ENCODE peak calls at places on chromosome 18, in eight cellular contexts. M is activated CD8-positive, alpha-beta T cell treated with anti-CD3 and anti-CD28 coated beads for 36 hours; S is T-helper 17 cell; W is activated naive CD8-positive, alpha-beta T cell treated with anti-CD3 and anti-CD28 coated beads, Interleukin-2, amount 50 U/mL, for 24 hours; K is naive thymus-derived CD8-positive, alpha-beta T cell; A is pancreas; E is GM12878; D is naive B cell. P is an unnamed sample.

GRCh38 chr18:56982756-56983155 is 164.1 kb upstream of the BOD1L2 start:
- ATAC-seq in M (no peak), S (no peak), W (no peak), K (no peak), A (peak), E (no peak), D (peak), P (no peak)

GRCh38 chr18:80200171-80200931 is 47.0 kb downstream of the PARD6G start:
- ATAC-seq in M (no peak), S (no peak), W (no peak), K (no peak), A (no peak), E (no peak), D (no peak), P (no peak)

GRCh38 chr18:48036191-48036590 is 105.7 kb upstream of the SMAD2 start:
- ATAC-seq in M (no peak), S (no peak), W (no peak), K (no peak), A (no peak), E (no peak), D (no peak), P (no peak)

GRCh38 chr18:33558529-33558928 is 19.5 kb upstream of the ASXL3 start:
- ATAC-seq in M (no peak), S (no peak), W (no peak), K (no peak), A (no peak), E (no peak), D (no peak), P (no peak)

GRCh38 chr18:75265255-75265654 is 54.7 kb downstream of the TSHZ1 start:
- ATAC-seq in M (no peak), S (no peak), W (no peak), K (no peak), A (no peak), E (no peak), D (no peak), P (no peak)

GRCh38 chr18:46431522-46432171 is 225.4 kb downstream of the LOXHD1 start:
- ATAC-seq in M (no peak), S (no peak), W (no peak), K (no peak), A (no peak), E (no peak), D (no peak), P (no peak)

GRCh38 chr18:69755856-69756496 is 191.7 kb downstream of the CD226 start:
- ATAC-seq in M (no peak), S (peak), W (no peak), K (peak), A (no peak), E (no peak), D (no peak), P (no peak)

GRCh38 chr18:54127759-54128378 is 96.6 kb downstream of the MBD2 start:
- ATAC-seq in M (no peak), S (no peak), W (no peak), K (no peak), A (peak), E (peak), D (no peak), P (peak)

GRCh38 chr18:26584745-26585144 is 36.4 kb upstream of the KCTD1 start:
- ATAC-seq in M (no peak), S (no peak), W (no peak), K (no peak), A (no peak), E (no peak), D (no peak), P (no peak)

GRCh38 chr18:58290059-58290747 is 246.2 kb downstream of the NEDD4L start:
- ATAC-seq in M (no peak), S (no peak), W (no peak), K (no peak), A (no peak), E (no peak), D (no peak), P (no peak)

GRCh38 chr18:23745366-23745765 is 56.1 kb downstream of the LAMA3 start:
- ATAC-seq in M (no peak), S (no peak), W (no peak), K (no peak), A (no peak), E (no peak), D (no peak), P (no peak)

GRCh38 chr18:29157057-29157780 is 980.3 kb upstream of the CDH2 start:
- ATAC-seq in M (no peak), S (no peak), W (no peak), K (no peak), A (no peak), E (no peak), D (no peak), P (no peak)

GRCh38 chr18:13614701-13615288 is 111.6 kb downstream of the FAM210A start:
- ATAC-seq in M (peak), S (peak), W (no peak), K (peak), A (no peak), E (peak), D (no peak), P (no peak)

GRCh38 chr18:1778496-1779178 is 792.7 kb downstream of the METTL4 start:
- ATAC-seq in M (no peak), S (no peak), W (no peak), K (no peak), A (no peak), E (no peak), D (no peak), P (no peak)

GRCh38 chr18:6775237-6775636 is 45.7 kb downstream of the ARHGAP28 start:
- ATAC-seq in M (no peak), S (no peak), W (no peak), K (no peak), A (no peak), E (no peak), D (no peak), P (no peak)

GRCh38 chr18:80006726-80007125 is 18.4 kb upstream of the TXNL4A start:
- ATAC-seq in M (no peak), S (no peak), W (no peak), K (no peak), A (no peak), E (no peak), D (no peak), P (no peak)

GRCh38 chr18:55478301-55478660 is 109.7 kb downstream of the TCF4 start:
- ATAC-seq in M (no peak), S (no peak), W (no peak), K (no peak), A (no peak), E (no peak), D (no peak), P (no peak)

GRCh38 chr18:23652232-23652631 is 10.5 kb downstream of the ANKRD29 start:
- ATAC-seq in M (no peak), S (no peak), W (no peak), K (no peak), A (no peak), E (no peak), D (no peak), P (no peak)

GRCh38 chr18:47168913-47169312 is 7.3 kb downstream of the IER3IP1 start:
- ATAC-seq in M (no peak), S (no peak), W (no peak), K (peak), A (no peak), E (peak), D (no peak), P (no peak)

GRCh38 chr18:34329840-34330239 is 105.1 kb upstream of the NOL4 start:
- ATAC-seq in M (no peak), S (no peak), W (no peak), K (no peak), A (no peak), E (no peak), D (no peak), P (no peak)

GRCh38 chr18:59607471-59607870 is 89.8 kb downstream of the CCBE1 start:
- ATAC-seq in M (no peak), S (no peak), W (no peak), K (no peak), A (no peak), E (no peak), D (no peak), P (no peak)

GRCh38 chr18:70418551-70419311 is 129.9 kb downstream of the SOCS6 start:
- ATAC-seq in M (peak), S (no peak), W (peak), K (no peak), A (no peak), E (peak), D (no peak), P (peak)

GRCh38 chr18:59096098-59096779 is 43.4 kb upstream of the SEC11C start:
- ATAC-seq in M (no peak), S (no peak), W (no peak), K (no peak), A (peak), E (no peak), D (no peak), P (no peak)

P was measured in stimulated activated memory B cell treated with anti-CD40 and anti-IgM and Interleukin-4, amounts not matched to agents 10 μg/mL and 1 μg/mL and 100 μg/mL, for 72 hours.